ENCODE peak calls at places on chromosome 4, in six cellular contexts. One of them, this sample, is unnamed. For H3K4me1, the result is how much of the 10 kb centered on the place peaks cover.

GRCh38 chr4:97645437-97645836 is 497.8 kb downstream of the STPG2 start:
- DNase-seq in H9: no peak
- DNase-seq in uterus: no peak
- DNase-seq in OCI-LY7: no peak
- DNase-seq in colonic mucosa: no peak
- DNase-seq in mammary epithelial cell: no peak
- DNase-seq in this sample: no peak

GRCh38 chr4:12580787-12581186 is 903.4 kb downstream of the RAB28 start:
- DNase-seq in uterus: no peak
- DNase-seq in H9: no peak
- DNase-seq in mammary epithelial cell: no peak
- DNase-seq in colonic mucosa: no peak
- DNase-seq in OCI-LY7: no peak
- DNase-seq in this sample: no peak

GRCh38 chr4:122423246-122423645 is 33.3 kb downstream of the IL2 start:
- DNase-seq in mammary epithelial cell: no peak
- DNase-seq in colonic mucosa: no peak
- DNase-seq in uterus: no peak
- DNase-seq in OCI-LY7: no peak
- DNase-seq in H9: no peak
- DNase-seq in this sample: no peak

GRCh38 chr4:75723117-75723801 is 1.1 kb upstream of the USO1 start:
- DNase-seq in OCI-LY7: no peak
- DNase-seq in H9: no peak
- DNase-seq in uterus: no peak
- DNase-seq in mammary epithelial cell: peak
- DNase-seq in colonic mucosa: no peak
- DNase-seq in this sample: no peak

GRCh38 chr4:48831532-48832015 is 686 bp downstream of the OCIAD1 start:
- DNase-seq in H9: no peak
- DNase-seq in colonic mucosa: no peak
- DNase-seq in OCI-LY7: peak
- DNase-seq in uterus: no peak
- DNase-seq in mammary epithelial cell: no peak
- DNase-seq in this sample: no peak

GRCh38 chr4:74410741-74411140 is 34.2 kb upstream of the AREG start:
- DNase-seq in mammary epithelial cell: no peak
- DNase-seq in colonic mucosa: no peak
- DNase-seq in OCI-LY7: no peak
- DNase-seq in H9: no peak
- DNase-seq in uterus: no peak
- DNase-seq in this sample: no peak

GRCh38 chr4:113869743-113870375 is 108.3 kb upstream of the CAMK2D start:
- DNase-seq in OCI-LY7: peak
- DNase-seq in uterus: no peak
- DNase-seq in colonic mucosa: no peak
- DNase-seq in mammary epithelial cell: peak
- DNase-seq in H9: no peak
- DNase-seq in this sample: peak

GRCh38 chr4:144778364-144778763 is 132.4 kb downstream of the HHIP start:
- DNase-seq in colonic mucosa: no peak
- DNase-seq in uterus: no peak
- DNase-seq in OCI-LY7: no peak
- DNase-seq in H9: no peak
- DNase-seq in mammary epithelial cell: no peak
- DNase-seq in this sample: peak

GRCh38 chr4:65865489-65865888 is 195.2 kb upstream of the EPHA5 start:
- DNase-seq in mammary epithelial cell: peak
- DNase-seq in H9: no peak
- DNase-seq in uterus: no peak
- DNase-seq in OCI-LY7: peak
- DNase-seq in colonic mucosa: no peak
- DNase-seq in this sample: no peak

GRCh38 chr4:105197777-105198176 is 51.1 kb downstream of the TET2 start:
- DNase-seq in colonic mucosa: no peak
- DNase-seq in uterus: no peak
- DNase-seq in mammary epithelial cell: no peak
- DNase-seq in H9: no peak
- DNase-seq in OCI-LY7: no peak
- DNase-seq in this sample: no peak

GRCh38 chr4:6972375-6972650 is 62.7 kb downstream of the TBC1D14 start:
- DNase-seq in colonic mucosa: no peak
- DNase-seq in H9: no peak
- DNase-seq in uterus: no peak
- DNase-seq in mammary epithelial cell: no peak
- DNase-seq in OCI-LY7: no peak
- DNase-seq in this sample: no peak

GRCh38 chr4:6972911-6973310 is 63.3 kb downstream of the TBC1D14 start:
- DNase-seq in H9: peak
- DNase-seq in uterus: no peak
- DNase-seq in colonic mucosa: no peak
- DNase-seq in OCI-LY7: no peak
- DNase-seq in mammary epithelial cell: no peak
- DNase-seq in this sample: no peak

GRCh38 chr4:6969826-6970800 is 60.5 kb downstream of the TBC1D14 start:
- DNase-seq in mammary epithelial cell: no peak
- DNase-seq in uterus: no peak
- DNase-seq in colonic mucosa: no peak
- DNase-seq in H9: no peak
- DNase-seq in OCI-LY7: peak
- DNase-seq in this sample: no peak

GRCh38 chr4:6971536-6972374 is 62.1 kb downstream of the TBC1D14 start:
- DNase-seq in H9: no peak
- DNase-seq in colonic mucosa: no peak
- DNase-seq in mammary epithelial cell: no peak
- DNase-seq in uterus: no peak
- DNase-seq in OCI-LY7: no peak
- DNase-seq in this sample: no peak

DNA sequence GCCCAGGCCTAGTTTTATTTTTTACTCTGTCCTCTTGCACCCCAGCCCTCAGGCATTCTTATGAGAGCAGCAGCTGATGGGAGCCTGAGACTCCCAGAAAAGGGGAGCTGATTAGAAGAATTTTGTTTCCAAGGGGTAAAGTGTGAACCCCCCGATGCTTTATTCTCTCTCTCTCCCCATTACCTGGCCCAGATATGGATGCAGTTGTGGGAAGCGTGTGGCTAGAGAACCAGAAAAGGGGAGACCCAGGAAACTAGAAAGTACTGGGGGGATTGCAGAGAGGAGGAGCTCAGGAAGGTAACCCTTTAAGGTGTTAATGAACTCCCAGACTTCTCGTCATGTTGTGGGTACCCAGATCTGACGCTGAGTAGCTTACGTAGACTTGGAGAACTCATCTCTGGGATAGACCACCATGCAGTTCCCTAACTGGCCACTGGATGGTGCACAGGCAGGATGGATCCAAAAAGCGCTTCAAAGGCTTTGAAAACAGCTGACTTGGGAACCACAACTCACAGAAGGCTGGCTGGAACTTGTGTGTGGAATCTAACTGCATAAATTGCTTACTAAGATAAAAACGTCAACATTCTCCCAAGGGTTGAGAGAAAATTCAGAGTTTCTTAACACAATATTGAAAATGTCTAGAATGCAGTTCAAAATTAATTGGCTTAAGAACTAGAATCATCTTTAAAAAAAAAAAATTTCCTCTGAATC is 64.7 kb downstream of the TBC1D14 start:
- DNase-seq in mammary epithelial cell: peak
- DNase-seq in uterus: peak
- DNase-seq in colonic mucosa: peak
- DNase-seq in OCI-LY7: peak
- DNase-seq in H9: peak
- DNase-seq in this sample: peak
- TF ChIP-seq CTCF in mammary epithelial cell: peak
- TF ChIP-seq CTCF in uterus: peak
- TF ChIP-seq CTCF in colonic mucosa: peak
- TF ChIP-seq CTCF in OCI-LY7: peak
- TF ChIP-seq CTCF in H9: peak
- TF ChIP-seq CTCF in this sample: peak

GRCh38 chr4:185721949-185722316 is 90.1 kb downstream of the SORBS2 start:
- DNase-seq in OCI-LY7: no peak
- DNase-seq in mammary epithelial cell: no peak
- DNase-seq in uterus: no peak
- DNase-seq in H9: no peak
- DNase-seq in colonic mucosa: no peak
- DNase-seq in this sample: no peak

GRCh38 chr4:185721190-185721948 is 90.6 kb downstream of the SORBS2 start:
- DNase-seq in uterus: no peak
- DNase-seq in OCI-LY7: no peak
- DNase-seq in H9: no peak
- DNase-seq in mammary epithelial cell: no peak
- DNase-seq in colonic mucosa: no peak
- DNase-seq in this sample: no peak

GRCh38 chr4:185718578-185719492 is 93.2 kb downstream of the SORBS2 start:
- DNase-seq in mammary epithelial cell: no peak
- DNase-seq in H9: no peak
- DNase-seq in uterus: no peak
- DNase-seq in colonic mucosa: no peak
- DNase-seq in OCI-LY7: no peak
- DNase-seq in this sample: no peak

GRCh38 chr4:185717018-185717726 is 94.8 kb downstream of the SORBS2 start:
- DNase-seq in uterus: no peak
- DNase-seq in H9: no peak
- DNase-seq in colonic mucosa: no peak
- DNase-seq in mammary epithelial cell: no peak
- DNase-seq in OCI-LY7: no peak
- DNase-seq in this sample: no peak

GRCh38 chr4:185719493-185719843 is 92.5 kb downstream of the SORBS2 start:
- DNase-seq in H9: no peak
- DNase-seq in uterus: no peak
- DNase-seq in colonic mucosa: no peak
- DNase-seq in OCI-LY7: no peak
- DNase-seq in mammary epithelial cell: no peak
- DNase-seq in this sample: no peak
- H3K4me1 ChIP-seq in H9: under half
- H3K4me1 ChIP-seq in uterus: under half
- H3K4me1 ChIP-seq in colonic mucosa: under half
- H3K4me1 ChIP-seq in OCI-LY7: under half
- H3K4me1 ChIP-seq in mammary epithelial cell: under half
- H3K4me1 ChIP-seq in this sample: under half

GRCh38 chr4:168584321-168584771 is 87.5 kb downstream of the PALLD start:
- DNase-seq in uterus: no peak
- DNase-seq in colonic mucosa: no peak
- DNase-seq in mammary epithelial cell: peak
- DNase-seq in OCI-LY7: no peak
- DNase-seq in H9: no peak
- DNase-seq in this sample: no peak

GRCh38 chr4:168575473-168575872 is 78.6 kb downstream of the PALLD start:
- DNase-seq in OCI-LY7: no peak
- DNase-seq in colonic mucosa: no peak
- DNase-seq in mammary epithelial cell: no peak
- DNase-seq in H9: no peak
- DNase-seq in uterus: no peak
- DNase-seq in this sample: peak

GRCh38 chr4:168585168-168586091 is 88.6 kb downstream of the PALLD start:
- DNase-seq in H9: peak
- DNase-seq in colonic mucosa: peak
- DNase-seq in mammary epithelial cell: peak
- DNase-seq in OCI-LY7: peak
- DNase-seq in uterus: peak
- DNase-seq in this sample: no peak

GRCh38 chr4:168577624-168578023 is 80.8 kb downstream of the PALLD start:
- DNase-seq in OCI-LY7: no peak
- DNase-seq in uterus: no peak
- DNase-seq in colonic mucosa: no peak
- DNase-seq in mammary epithelial cell: no peak
- DNase-seq in H9: no peak
- DNase-seq in this sample: no peak

DNA sequence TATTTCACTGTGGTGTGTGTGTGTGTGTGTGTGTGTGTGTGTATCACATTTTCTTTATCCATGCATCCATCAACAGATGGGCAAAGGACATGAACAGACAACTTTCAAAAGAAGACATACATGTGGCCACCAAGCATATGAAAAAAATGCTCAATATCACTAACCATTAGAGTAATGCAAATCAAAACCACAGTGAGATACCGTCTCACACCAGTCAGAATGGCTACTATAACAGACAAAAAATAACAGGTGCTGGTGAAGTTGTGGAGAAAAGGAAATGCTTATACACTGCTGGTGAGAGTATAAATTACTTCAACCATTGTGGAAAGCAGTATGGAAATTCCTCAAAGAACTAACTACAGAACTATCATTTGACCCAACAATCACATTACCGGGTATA is 83.4 kb downstream of the PALLD start:
- DNase-seq in OCI-LY7: no peak
- DNase-seq in mammary epithelial cell: no peak
- DNase-seq in H9: no peak
- DNase-seq in uterus: no peak
- DNase-seq in colonic mucosa: no peak
- DNase-seq in this sample: no peak
- TF ChIP-seq CTCF in OCI-LY7: no peak
- TF ChIP-seq CTCF in mammary epithelial cell: no peak
- TF ChIP-seq CTCF in H9: no peak
- TF ChIP-seq CTCF in uterus: no peak
- TF ChIP-seq CTCF in colonic mucosa: no peak
- TF ChIP-seq CTCF in this sample: no peak

DNA sequence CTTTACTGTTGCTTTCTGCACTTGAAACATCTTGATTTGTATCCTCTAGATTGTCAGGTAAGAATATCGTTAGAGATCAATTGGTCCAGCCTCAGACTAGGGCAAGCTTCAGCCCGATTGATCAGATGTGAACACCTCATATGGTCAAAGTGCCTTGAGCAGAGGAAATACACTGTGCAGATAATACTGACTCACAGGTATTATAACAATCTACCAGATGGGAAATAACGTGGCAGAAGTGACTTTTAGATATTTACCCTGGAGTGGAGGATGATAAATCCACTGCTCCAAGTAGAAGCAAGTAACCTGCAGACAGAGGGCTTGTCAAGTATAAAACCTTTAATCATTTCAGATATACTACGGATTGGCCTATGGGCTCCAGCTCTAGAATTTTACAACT is 17.9 kb downstream of the VEGFC start:
- DNase-seq in mammary epithelial cell: peak
- DNase-seq in uterus: no peak
- DNase-seq in OCI-LY7: no peak
- DNase-seq in colonic mucosa: no peak
- DNase-seq in H9: no peak
- DNase-seq in this sample: no peak
- H3K4me1 ChIP-seq in mammary epithelial cell: under half
- H3K4me1 ChIP-seq in uterus: under half
- H3K4me1 ChIP-seq in OCI-LY7: under half
- H3K4me1 ChIP-seq in colonic mucosa: under half
- H3K4me1 ChIP-seq in H9: under half
- H3K4me1 ChIP-seq in this sample: under half

This sample was measured in MM.1S.